ENCODE peak calls at places on chromosomes 2 and 18, in five cellular contexts. Z is stimulated activated CD4-positive, alpha-beta T cell treated with anti-CD3 and anti-CD28 coated beads, Interleukin-15, amount 100 ng/mL, for 1 hour; J is nephron progenitor cell; W is activated naive CD4-positive, alpha-beta T cell; O is Ammon's horn. D is an unnamed sample.

GRCh38 chr2:46632349-46632748 is 153.0 kb downstream of the TMEM247 start:
- DNase-seq in Z (no peak), J (no peak), W (no peak), O (peak), D (peak)

GRCh38 chr2:70607121-70607551 is 53.5 kb upstream of the TGFA start:
- DNase-seq in Z (no peak), J (no peak), W (no peak), O (peak), D (peak)

GRCh38 chr2:221671515-221671914 is 99.4 kb upstream of the EPHA4 start:
- DNase-seq in Z (no peak), J (no peak), W (no peak), O (no peak), D (peak)

GRCh38 chr18:76838182-76838581 is 15.8 kb downstream of the ZNF236 start:
- DNase-seq in Z (no peak), J (no peak), W (no peak), O (no peak), D (no peak)

GRCh38 chr18:79853303-79853992 is 55.7 kb downstream of the KCNG2 start:
- DNase-seq in Z (no peak), J (no peak), W (no peak), O (no peak), D (no peak)

GRCh38 chr2:42974697-42975357 is 182.4 kb upstream of the HAAO start:
- DNase-seq in Z (peak), J (peak), W (peak), O (peak), D (no peak)

GRCh38 chr2:47798628-47799027 is 15.7 kb downstream of the MSH6 start:
- DNase-seq in Z (no peak), J (no peak), W (no peak), O (peak), D (no peak)

GRCh38 chr2:36586672-36587071 is 11.3 kb downstream of the FEZ2 start:
- DNase-seq in Z (no peak), J (no peak), W (no peak), O (no peak), D (no peak)

GRCh38 chr18:34023471-34023870 is 201.2 kb downstream of the NOL4 start:
- DNase-seq in Z (no peak), J (no peak), W (no peak), O (no peak), D (peak)

GRCh38 chr2:36137612-36138011 is 218.0 kb upstream of the CRIM1 start:
- DNase-seq in Z (no peak), J (no peak), W (no peak), O (no peak), D (no peak)

GRCh38 chr2:224973112-224974016 is 68.9 kb downstream of the DOCK10 start:
- DNase-seq in Z (no peak), J (no peak), W (no peak), O (no peak), D (peak)

GRCh38 chr2:145141981-145142380 is 622.1 kb upstream of the ZEB2 start:
- DNase-seq in Z (no peak), J (no peak), W (no peak), O (no peak), D (no peak)

GRCh38 chr2:175414872-175415487 is 233.5 kb upstream of the ATP5MC3 start:
- DNase-seq in Z (no peak), J (peak), W (no peak), O (peak), D (peak)

GRCh38 chr18:23635283-23636040 is 27.2 kb downstream of the ANKRD29 start:
- DNase-seq in Z (no peak), J (no peak), W (no peak), O (no peak), D (peak)

D was measured in mammary epithelial cell.